ENCODE peak calls at places on chromosomes 4 and X, in five cellular contexts. J is K562, R is GM23248, D is adrenal gland, M is GM23338. X is an unnamed sample.

GRCh38 chrX:122941801-122942200 is 242.3 kb upstream of the GRIA3 start:
- DNase-seq in J (no peak), R (no peak), D (no peak), M (no peak), X (no peak)

GRCh38 chr4:42673084-42673429 is 16.2 kb upstream of the ATP8A1 start:
- DNase-seq in J (no peak), R (peak; percentile 61), D (peak; percentile 81), M (no peak), X (no peak)

GRCh38 chr4:140662082-140662869 is 93.5 kb upstream of the UCP1 start:
- DNase-seq in J (no peak), R (peak; percentile 12), D (no peak), M (no peak), X (no peak)

GRCh38 chr4:41410049-41410448 is 127.9 kb upstream of the LIMCH1 start:
- DNase-seq in J (no peak), R (peak; percentile 5), D (no peak), M (no peak), X (no peak)

GRCh38 chr4:124899997-124900396 is 187.5 kb upstream of the ANKRD50 start:
- DNase-seq in J (no peak), R (no peak), D (no peak), M (no peak), X (no peak)

GRCh38 chr4:72387959-72388358 is 181.1 kb downstream of the ADAMTS3 start:
- DNase-seq in J (no peak), R (no peak), D (no peak), M (no peak), X (no peak)

GRCh38 chr4:67054901-67055300 is 490.4 kb downstream of the CENPC start:
- DNase-seq in J (no peak), R (no peak), D (no peak), M (no peak), X (no peak)

GRCh38 chr4:76060506-76060905 is 14.0 kb upstream of the ART3 start:
- DNase-seq in J (no peak), R (no peak), D (no peak), M (no peak), X (no peak)

GRCh38 chrX:38352362-38352761 is at the start of gene OTC:
- DNase-seq in J (no peak), R (no peak), D (no peak), M (no peak), X (no peak)

GRCh38 chrX:51893931-51894696 is 691 bp downstream of the MAGED1 start:
- DNase-seq in J (no peak), R (peak; percentile 53), D (peak; percentile 22), M (peak; percentile 62), X (peak; percentile 39)

GRCh38 chrX:6149231-6149870 is 79.3 kb downstream of the NLGN4X start:
- DNase-seq in J (no peak), R (no peak), D (no peak), M (no peak), X (no peak)

GRCh38 chrX:52270453-52271116 is 85.9 kb downstream of the MAGED4 start:
- DNase-seq in J (no peak), R (no peak), D (no peak), M (no peak), X (no peak)

GRCh38 chr4:109302366-109303140 is at the start of gene COL25A1:
- DNase-seq in J (no peak), R (peak; percentile 53), D (peak; percentile 41), M (peak; percentile 96), X (peak; percentile 44)

GRCh38 chr4:149443537-149443936 is 372.1 kb downstream of the IQCM start:
- DNase-seq in J (no peak), R (no peak), D (no peak), M (no peak), X (no peak)

GRCh38 chrX:2614911-2615310 is 76.2 kb upstream of the CD99 start:
- DNase-seq in J (peak; percentile 43), R (peak; percentile 94), D (no peak), M (peak; percentile 76), X (no peak)

GRCh38 chr4:19693949-19694597 is 557.6 kb upstream of the SLIT2 start:
- DNase-seq in J (no peak), R (peak; percentile 5), D (no peak), M (peak; percentile 21), X (no peak)

GRCh38 chr4:70943115-70943514 is 40.9 kb downstream of the MOB1B start:
- DNase-seq in J (no peak), R (no peak), D (no peak), M (no peak), X (no peak)

GRCh38 chr4:165326831-165327210 is 648 bp upstream of the MSMO1 start:
- DNase-seq in J (peak; percentile 64), R (peak; percentile 55), D (peak; percentile 53), M (peak; percentile 61), X (no peak)

GRCh38 chrX:71949363-71949762 is 38.7 kb downstream of the NHSL2 start:
- DNase-seq in J (no peak), R (no peak), D (no peak), M (no peak), X (no peak)

GRCh38 chrX:35015627-35016026 is 73.0 kb downstream of the FAM47B start:
- DNase-seq in J (no peak), R (no peak), D (no peak), M (no peak), X (no peak)

GRCh38 chr4:120589787-120590186 is 332.7 kb downstream of the PRDM5 start:
- DNase-seq in J (no peak), R (no peak), D (no peak), M (no peak), X (no peak)

GRCh38 chr4:8428288-8429097 is 12.0 kb downstream of the ACOX3 start:
- DNase-seq in J (peak; percentile 88), R (peak; percentile 93), D (peak; percentile 93), M (peak; percentile 91), X (peak; percentile 98)

GRCh38 chrX:32045149-32045548 is 973.3 kb upstream of the FTHL17 start:
- DNase-seq in J (no peak), R (no peak), D (no peak), M (no peak), X (no peak)

GRCh38 chrX:130443883-130444282 is 42.1 kb downstream of the RBMX2 start:
- DNase-seq in J (no peak), R (no peak), D (no peak), M (no peak), X (no peak)

GRCh38 chrX:80181079-80181478 is 166.5 kb downstream of the TBX22 start:
- DNase-seq in J (peak; percentile 7), R (no peak), D (no peak), M (peak; percentile 38), X (no peak)

GRCh38 chr4:52659722-52660261 is 691 bp upstream of the USP46 start:
- DNase-seq in J (peak; percentile 50), R (peak; percentile 64), D (peak; percentile 75), M (peak; percentile 60), X (peak; percentile 56)
- H3K4me1 ChIP-seq in J (peaks cover 21% of the 10 kb centered on the region), R (peaks cover 6% of the 10 kb centered on the region), D (peaks cover 11% of the 10 kb centered on the region), M (peaks cover 40% of the 10 kb centered on the region), X (no peaks in the 10 kb centered on the region)

GRCh38 chr4:101326586-101326985 is 20.7 kb downstream of the PPP3CA start:
- DNase-seq in J (no peak), R (no peak), D (no peak), M (no peak), X (no peak)

GRCh38 chr4:101332424-101332823 is 14.9 kb downstream of the PPP3CA start:
- DNase-seq in J (no peak), R (peak; percentile 10), D (no peak), M (no peak), X (no peak)

GRCh38 chr4:101328063-101328602 is 19.2 kb downstream of the PPP3CA start:
- DNase-seq in J (no peak), R (no peak), D (no peak), M (peak; percentile 21), X (no peak)

GRCh38 chr4:101334963-101335572 is 12.3 kb downstream of the PPP3CA start:
- DNase-seq in J (no peak), R (no peak), D (no peak), M (no peak), X (no peak)

DNA sequence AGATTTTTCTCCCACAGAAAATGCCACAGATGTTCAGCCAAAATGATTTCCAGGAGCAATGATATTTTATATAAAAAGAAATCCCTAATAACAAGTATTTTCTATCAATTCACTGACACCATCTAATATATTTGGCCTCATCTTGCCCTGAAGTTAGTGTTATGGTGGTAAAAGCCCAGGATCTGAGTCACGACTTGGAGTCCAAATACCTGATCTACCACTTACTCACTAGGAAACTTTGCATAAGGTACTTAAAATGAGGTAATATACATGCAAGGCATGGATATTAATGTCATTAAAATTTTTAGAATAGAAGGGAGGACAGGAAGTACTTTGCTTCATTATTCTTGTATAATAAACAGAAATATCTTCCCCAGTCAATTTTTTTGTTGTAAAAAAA is 16.3 kb downstream of the PPP3CA start:
- DNase-seq in J (no peak), R (peak; percentile 26), D (no peak), M (no peak), X (no peak)
- H3K4me1 ChIP-seq in J (no peaks in the 10 kb centered on the region), R (peaks cover 10% of the 10 kb centered on the region), D (no peaks in the 10 kb centered on the region), M (peaks cover 58% of the 10 kb centered on the region), X (no peaks in the 10 kb centered on the region)

GRCh38 chrX:24153796-24154189 is 4.3 kb downstream of the ZFX start:
- DNase-seq in J (no peak), R (no peak), D (no peak), M (no peak), X (no peak)

GRCh38 chrX:24153175-24153795 is 3.8 kb downstream of the ZFX start:
- DNase-seq in J (peak; percentile 55), R (peak; percentile 55), D (no peak), M (peak; percentile 24), X (no peak)

GRCh38 chrX:24150051-24150790 is 692 bp downstream of the ZFX start:
- DNase-seq in J (peak; percentile 94), R (peak; percentile 91), D (peak; percentile 93), M (peak; percentile 83), X (peak; percentile 92)

GRCh38 chrX:24149346-24150050 is at the start of gene ZFX:
- DNase-seq in J (peak; percentile 63), R (peak; percentile 63), D (peak; percentile 80), M (no peak), X (peak; percentile 78)

DNA sequence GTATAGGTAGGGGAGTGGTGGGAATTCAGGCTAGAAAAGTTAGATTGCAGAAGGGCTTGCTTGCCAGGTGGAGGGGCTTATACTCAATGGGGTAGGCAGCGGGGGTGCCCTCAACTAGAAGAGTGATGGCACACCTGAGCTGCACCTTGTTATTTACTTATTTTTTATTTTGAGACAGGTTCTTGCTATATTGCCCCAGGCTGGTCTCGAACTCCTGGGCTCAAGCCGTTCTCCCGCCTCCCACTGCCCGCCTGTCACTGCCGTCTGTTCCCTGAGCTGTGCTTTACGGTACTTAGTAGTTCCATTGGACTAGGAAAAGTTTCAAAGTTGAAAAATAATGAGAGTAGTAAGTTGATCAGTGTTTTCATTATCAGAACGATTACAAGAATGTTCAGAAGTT is 2.0 kb downstream of the ZFX start:
- DNase-seq in J (peak; percentile 30), R (peak; percentile 37), D (no peak), M (no peak), X (no peak)
- H3K4me1 ChIP-seq in J (peaks cover 12% of the 10 kb centered on the region), R (peaks cover 57% of the 10 kb centered on the region), D (peaks cover 48% of the 10 kb centered on the region), M (peaks cover 19% of the 10 kb centered on the region), X (peaks cover 14% of the 10 kb centered on the region)

GRCh38 chr4:1751919-1752283 is 30.6 kb downstream of the TACC3 start:
- DNase-seq in J (peak; percentile 59), R (no peak), D (no peak), M (no peak), X (no peak)

GRCh38 chr4:1754336-1754735 is 33.0 kb downstream of the TACC3 start:
- DNase-seq in J (no peak), R (no peak), D (no peak), M (no peak), X (no peak)

GRCh38 chr4:1752284-1753041 is 31.1 kb downstream of the TACC3 start:
- DNase-seq in J (peak; percentile 51), R (no peak), D (peak; percentile 37), M (peak; percentile 59), X (no peak)

GRCh38 chr4:1753692-1754311 is 32.5 kb downstream of the TACC3 start:
- DNase-seq in J (no peak), R (no peak), D (no peak), M (no peak), X (no peak)

GRCh38 chr4:1753256-1753655 is 31.9 kb downstream of the TACC3 start:
- DNase-seq in J (no peak), R (no peak), D (no peak), M (no peak), X (no peak)
- H3K4me1 ChIP-seq in J (peaks cover 94% of the 10 kb centered on the region), R (no peaks in the 10 kb centered on the region), D (no peaks in the 10 kb centered on the region), M (no peaks in the 10 kb centered on the region), X (no peaks in the 10 kb centered on the region)

X was measured in pancreas.